ENCODE peak calls at places on chromosomes 5 and 9, in four cellular contexts. One of them, this sample, is unnamed.

GRCh38 chr9:130352586-130353285 is 87.2 kb downstream of the HMCN2 start:
- DNase-seq in IMR-90: no peak
- DNase-seq in HepG2: no peak
- DNase-seq in A549: no peak
- DNase-seq in this sample: no peak

GRCh38 chr9:70111641-70112236 is 68.1 kb downstream of the MAMDC2 start:
- DNase-seq in IMR-90: peak; percentile 29
- DNase-seq in HepG2: peak; percentile 22
- DNase-seq in A549: no peak
- DNase-seq in this sample: no peak

GRCh38 chr9:78930281-78930680 is 633.4 kb downstream of the PSAT1 start:
- DNase-seq in IMR-90: no peak
- DNase-seq in HepG2: no peak
- DNase-seq in A549: no peak
- DNase-seq in this sample: no peak

GRCh38 chr9:121991305-121991661 is 101.8 kb downstream of the TTLL11 start:
- DNase-seq in IMR-90: no peak
- DNase-seq in HepG2: no peak
- DNase-seq in A549: no peak
- DNase-seq in this sample: no peak

GRCh38 chr5:5705010-5705409 is 282.5 kb downstream of the ICE1 start:
- DNase-seq in IMR-90: no peak
- DNase-seq in HepG2: no peak
- DNase-seq in A549: no peak
- DNase-seq in this sample: no peak

GRCh38 chr5:50813691-50814090 is 147.3 kb downstream of the PARP8 start:
- DNase-seq in IMR-90: no peak
- DNase-seq in HepG2: no peak
- DNase-seq in A549: no peak
- DNase-seq in this sample: no peak

GRCh38 chr5:29894668-29895067 is 1298.8 kb upstream of the CDH6 start:
- DNase-seq in IMR-90: no peak
- DNase-seq in HepG2: no peak
- DNase-seq in A549: no peak
- DNase-seq in this sample: no peak

GRCh38 chr5:80408475-80408875 is 611 bp downstream of the ZFYVE16 start:
- DNase-seq in IMR-90: peak; percentile 38
- DNase-seq in HepG2: peak; percentile 68
- DNase-seq in A549: peak; percentile 67
- DNase-seq in this sample: peak; percentile 69

GRCh38 chr9:127972316-127972871 is 8.4 kb downstream of the EEIG1 start:
- DNase-seq in IMR-90: no peak
- DNase-seq in HepG2: no peak
- DNase-seq in A549: no peak
- DNase-seq in this sample: no peak
- TF ChIP-seq BHLHE40 in IMR-90: no peak
- TF ChIP-seq BHLHE40 in HepG2: no peak
- TF ChIP-seq BHLHE40 in A549: no peak
- TF ChIP-seq BHLHE40 in this sample: no peak

DNA sequence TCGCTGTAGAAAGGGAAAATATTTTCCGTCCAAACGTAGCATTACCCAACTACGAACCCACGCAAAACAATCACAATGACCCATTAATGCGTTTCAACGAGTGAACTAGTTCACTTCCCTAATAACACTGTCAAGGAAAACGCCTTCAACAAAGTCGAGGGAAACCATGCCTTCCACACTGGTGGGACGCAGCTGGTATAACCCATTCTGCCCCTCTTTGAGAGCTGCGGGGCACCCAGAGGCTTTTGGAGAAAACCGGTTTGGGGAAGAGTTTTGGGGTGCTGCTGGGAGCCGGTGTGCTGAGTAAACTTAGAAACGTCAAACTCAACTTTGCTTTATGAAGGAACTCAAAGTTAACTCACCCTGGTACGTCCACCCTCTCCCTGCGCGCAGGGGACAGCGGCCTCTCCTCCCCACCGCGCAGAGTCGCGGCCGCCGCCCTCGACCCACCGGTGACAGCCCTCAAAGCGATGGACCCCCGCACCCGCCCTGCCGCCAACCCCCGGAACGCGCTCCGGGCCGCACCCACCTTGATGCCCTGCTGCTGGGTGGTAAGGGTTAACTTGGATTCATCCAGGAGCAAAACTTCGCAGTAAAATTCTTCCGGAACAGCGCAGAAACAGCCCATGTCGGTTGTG is 546 bp downstream of the EPB41L4A start:
- DNase-seq in IMR-90: no peak
- DNase-seq in HepG2: no peak
- DNase-seq in A549: no peak
- DNase-seq in this sample: no peak
- TF ChIP-seq BHLHE40 in IMR-90: no peak
- TF ChIP-seq BHLHE40 in HepG2: no peak
- TF ChIP-seq BHLHE40 in A549: no peak
- TF ChIP-seq BHLHE40 in this sample: no peak

GRCh38 chr5:134741052-134741451 is 2.7 kb downstream of the CAMLG start:
- DNase-seq in IMR-90: no peak
- DNase-seq in HepG2: no peak
- DNase-seq in A549: no peak
- DNase-seq in this sample: no peak
- TF ChIP-seq BHLHE40 in IMR-90: no peak
- TF ChIP-seq BHLHE40 in HepG2: no peak
- TF ChIP-seq BHLHE40 in A549: no peak
- TF ChIP-seq BHLHE40 in this sample: no peak

GRCh38 chr5:123097871-123098735 is 9.1 kb downstream of the PRDM6 start:
- DNase-seq in IMR-90: no peak
- DNase-seq in HepG2: no peak
- DNase-seq in A549: no peak
- DNase-seq in this sample: no peak
- TF ChIP-seq BHLHE40 in IMR-90: no peak
- TF ChIP-seq BHLHE40 in HepG2: no peak
- TF ChIP-seq BHLHE40 in A549: no peak
- TF ChIP-seq BHLHE40 in this sample: no peak

DNA sequence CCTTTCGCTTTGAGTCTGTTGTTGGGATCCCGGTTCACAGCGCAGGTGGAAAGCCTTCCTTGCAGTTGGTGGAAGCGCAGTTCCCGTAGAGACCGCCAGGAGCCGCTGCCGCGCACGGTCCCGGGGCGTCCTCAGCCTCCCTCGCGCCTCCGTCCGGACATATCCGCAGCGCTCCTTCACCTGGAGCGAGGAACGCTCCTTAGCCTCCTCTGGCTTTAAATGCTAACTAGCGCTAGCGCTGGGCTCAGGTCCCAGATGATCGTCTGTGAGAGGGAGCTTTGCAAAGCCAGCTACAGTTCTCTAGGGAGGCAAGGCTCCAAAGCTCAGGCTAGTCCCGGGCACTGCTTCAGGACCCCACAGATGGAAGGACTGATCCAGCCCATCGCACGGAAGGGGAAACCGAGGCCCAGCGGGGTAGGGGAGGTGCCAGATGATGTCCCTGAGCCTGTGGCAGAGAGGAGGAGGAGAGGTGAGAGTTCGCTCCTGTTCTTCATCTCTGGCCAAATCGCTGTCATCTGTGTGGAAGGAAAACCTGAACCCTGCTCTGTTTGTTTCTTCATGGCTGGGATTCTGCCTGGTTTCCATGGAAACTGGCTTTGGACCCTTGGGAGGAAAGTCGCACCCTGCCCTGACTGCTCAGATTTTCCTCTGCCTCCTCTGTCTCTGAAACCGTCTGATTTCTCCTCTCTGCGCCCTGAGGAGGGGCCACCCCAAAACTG is 31.4 kb downstream of the COL15A1 start:
- DNase-seq in IMR-90: peak; percentile 66
- DNase-seq in HepG2: peak; percentile 34
- DNase-seq in A549: peak; percentile 86
- DNase-seq in this sample: peak; percentile 91
- TF ChIP-seq BHLHE40 in IMR-90: no peak
- TF ChIP-seq BHLHE40 in HepG2: no peak
- TF ChIP-seq BHLHE40 in A549: no peak
- TF ChIP-seq BHLHE40 in this sample: no peak

GRCh38 chr9:6973089-6973488 is 215.3 kb downstream of the KDM4C start:
- DNase-seq in IMR-90: no peak
- DNase-seq in HepG2: no peak
- DNase-seq in A549: no peak
- DNase-seq in this sample: no peak

GRCh38 chr9:6969805-6970204 is 212.0 kb downstream of the KDM4C start:
- DNase-seq in IMR-90: no peak
- DNase-seq in HepG2: no peak
- DNase-seq in A549: no peak
- DNase-seq in this sample: no peak

GRCh38 chr9:6965566-6965965 is 207.8 kb downstream of the KDM4C start:
- DNase-seq in IMR-90: no peak
- DNase-seq in HepG2: no peak
- DNase-seq in A549: no peak
- DNase-seq in this sample: no peak

GRCh38 chr9:6973762-6974161 is 216.0 kb downstream of the KDM4C start:
- DNase-seq in IMR-90: peak; percentile 7
- DNase-seq in HepG2: peak; percentile 58
- DNase-seq in A549: no peak
- DNase-seq in this sample: no peak

GRCh38 chr9:6968271-6968670 is 210.5 kb downstream of the KDM4C start:
- DNase-seq in IMR-90: peak; percentile 47
- DNase-seq in HepG2: no peak
- DNase-seq in A549: no peak
- DNase-seq in this sample: no peak
- TF ChIP-seq BHLHE40 in IMR-90: no peak
- TF ChIP-seq BHLHE40 in HepG2: no peak
- TF ChIP-seq BHLHE40 in A549: no peak
- TF ChIP-seq BHLHE40 in this sample: no peak

DNA sequence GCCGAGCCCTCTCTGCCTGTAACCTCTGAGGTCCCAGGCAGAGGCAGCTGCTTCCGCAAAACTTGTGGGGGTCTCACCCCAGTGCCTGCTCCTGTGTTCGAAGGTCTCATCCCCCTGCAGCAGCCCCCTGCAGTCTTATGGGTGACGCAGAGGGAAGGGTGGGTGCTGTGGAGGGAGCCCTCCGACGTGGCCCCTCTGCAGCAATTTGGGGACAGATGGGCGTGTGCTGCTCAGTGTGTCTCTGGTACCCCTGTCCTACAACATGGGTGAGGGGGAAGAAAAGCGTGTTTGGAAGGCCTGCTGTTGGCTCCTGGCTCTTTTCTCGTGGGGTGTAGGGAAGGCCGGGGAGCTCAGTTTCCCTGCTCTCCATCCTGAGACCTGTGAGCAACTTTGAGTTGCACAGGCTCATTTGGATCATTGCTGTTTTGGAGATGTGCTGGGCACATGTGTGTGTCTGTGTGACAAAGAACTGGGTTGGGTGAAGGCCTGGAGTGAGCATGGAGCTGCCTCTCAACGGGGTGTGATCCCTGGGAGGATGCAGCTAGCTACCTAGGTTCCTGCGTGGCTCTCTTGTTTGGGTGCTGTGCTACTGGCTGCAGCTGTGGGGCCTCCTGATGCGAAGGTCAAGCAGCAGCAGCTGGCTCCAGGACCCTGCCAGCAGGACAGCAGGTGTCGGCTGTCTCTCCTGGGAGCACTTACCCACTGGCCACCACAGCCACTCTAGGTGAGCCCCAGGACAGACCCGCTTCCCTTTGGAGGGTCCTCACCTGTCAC is 179.6 kb upstream of the PITX1 start:
- DNase-seq in IMR-90: no peak
- DNase-seq in HepG2: no peak
- DNase-seq in A549: no peak
- DNase-seq in this sample: no peak
- TF ChIP-seq BHLHE40 in IMR-90: no peak
- TF ChIP-seq BHLHE40 in HepG2: no peak
- TF ChIP-seq BHLHE40 in A549: no peak
- TF ChIP-seq BHLHE40 in this sample: no peak

DNA sequence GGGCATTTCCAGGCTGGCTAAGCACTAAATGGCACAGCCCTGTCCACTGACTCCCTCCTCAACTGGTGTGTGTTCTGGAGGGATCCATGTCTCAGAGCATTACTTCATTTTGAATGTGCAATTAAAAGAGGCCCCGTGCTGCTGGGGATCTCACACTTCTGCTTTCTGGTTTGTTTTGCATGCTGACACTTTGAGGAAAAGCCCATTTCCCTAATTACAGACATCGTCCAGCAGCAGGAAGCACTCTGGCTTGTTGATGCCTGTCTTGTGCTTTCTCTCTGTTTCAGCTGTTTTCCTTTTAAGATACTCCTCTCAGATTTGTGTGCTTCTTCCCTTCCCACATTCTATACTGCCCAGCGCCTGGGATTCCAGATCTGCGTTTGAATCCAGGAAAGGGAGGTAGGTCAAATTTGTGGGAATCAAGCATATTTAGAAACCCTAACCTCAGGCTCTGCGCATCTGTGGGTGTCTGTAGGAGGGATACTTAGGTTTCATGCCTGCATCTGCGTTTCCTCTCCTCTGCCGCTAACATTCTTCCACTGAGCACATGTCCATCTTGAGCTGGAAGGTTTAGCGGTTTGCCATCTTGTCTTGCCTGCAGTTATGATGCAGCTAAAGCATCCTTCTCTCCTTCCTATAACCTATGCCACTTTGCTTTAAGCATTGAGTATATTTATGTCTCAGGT is 25.7 kb downstream of the SYK start:
- DNase-seq in IMR-90: no peak
- DNase-seq in HepG2: no peak
- DNase-seq in A549: no peak
- DNase-seq in this sample: no peak
- TF ChIP-seq BHLHE40 in IMR-90: no peak
- TF ChIP-seq BHLHE40 in HepG2: no peak
- TF ChIP-seq BHLHE40 in A549: no peak
- TF ChIP-seq BHLHE40 in this sample: no peak

GRCh38 chr9:15357050-15357653 is 50.1 kb upstream of the TTC39B start:
- DNase-seq in IMR-90: no peak
- DNase-seq in HepG2: peak; percentile 60
- DNase-seq in A549: no peak
- DNase-seq in this sample: no peak

GRCh38 chr9:15352301-15352700 is 45.3 kb upstream of the TTC39B start:
- DNase-seq in IMR-90: no peak
- DNase-seq in HepG2: peak; percentile 47
- DNase-seq in A549: no peak
- DNase-seq in this sample: no peak

GRCh38 chr9:15353892-15354291 is 46.9 kb upstream of the TTC39B start:
- DNase-seq in IMR-90: no peak
- DNase-seq in HepG2: no peak
- DNase-seq in A549: no peak
- DNase-seq in this sample: no peak

GRCh38 chr9:15355669-15356068 is 48.7 kb upstream of the TTC39B start:
- DNase-seq in IMR-90: no peak
- DNase-seq in HepG2: no peak
- DNase-seq in A549: no peak
- DNase-seq in this sample: no peak

DNA sequence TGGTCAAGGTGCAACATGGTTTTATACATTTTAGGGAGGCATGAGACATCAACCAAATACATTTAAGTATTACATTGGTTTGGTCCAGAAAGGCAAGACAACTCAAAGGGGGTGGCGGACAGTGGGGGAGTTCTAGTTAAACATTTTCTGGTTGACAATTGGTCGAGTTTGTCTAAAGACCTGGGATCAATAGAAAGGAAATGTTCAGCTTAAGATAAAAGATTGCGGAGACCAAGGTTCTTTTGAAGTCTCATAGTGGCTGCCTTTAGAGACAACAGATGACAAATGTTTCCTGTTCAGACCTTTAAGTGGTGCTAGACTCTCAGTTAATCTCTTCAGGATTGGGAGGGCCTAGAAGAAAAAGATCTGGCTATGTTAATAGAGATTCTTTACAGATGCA is 47.7 kb upstream of the TTC39B start:
- DNase-seq in IMR-90: no peak
- DNase-seq in HepG2: peak; percentile 67
- DNase-seq in A549: no peak
- DNase-seq in this sample: no peak
- TF ChIP-seq BHLHE40 in IMR-90: no peak
- TF ChIP-seq BHLHE40 in HepG2: no peak
- TF ChIP-seq BHLHE40 in A549: no peak
- TF ChIP-seq BHLHE40 in this sample: no peak

This sample was measured in HEK293T.